ENCODE peak calls at places on chromosome 7, in four cellular contexts. X is GM20000, Z is heart left ventricle, J is AG04450. M is an unnamed sample.

GRCh38 chr7:28272461-28272877 is 91.9 kb upstream of the JAZF1 start:
- DNase-seq in Z (peak; percentile 33), J (peak; percentile 33), X (peak; percentile 17), M (peak; percentile 45)

GRCh38 chr7:75739796-75740672 is 1.3 kb upstream of the HIP1 start:
- DNase-seq in X (peak; percentile 62), Z (no peak), J (no peak), M (no peak)

GRCh38 chr7:139626817-139627216 is 103.3 kb downstream of the CLEC2L start:
- DNase-seq in Z (no peak), J (no peak), X (no peak), M (no peak)

GRCh38 chr7:40717242-40717641 is 582.4 kb downstream of the SUGCT start:
- DNase-seq in X (no peak), Z (peak; percentile 74), J (peak; percentile 60), M (peak; percentile 54)

GRCh38 chr7:108454674-108455523 is 1.3 kb downstream of the NRCAM start:
- DNase-seq in J (no peak), Z (no peak), X (peak; percentile 59), M (no peak)

GRCh38 chr7:111756687-111757178 is 194.4 kb upstream of the IMMP2L start:
- DNase-seq in J (peak; percentile 18), X (no peak), Z (peak; percentile 73), M (peak; percentile 22)

GRCh38 chr7:51455086-51455485 is 138.5 kb upstream of the COBL start:
- DNase-seq in J (no peak), Z (no peak), X (no peak), M (no peak)

GRCh38 chr7:107857541-107857912 is 33.5 kb upstream of the DLD start:
- DNase-seq in J (no peak), Z (no peak), X (no peak), M (no peak)

GRCh38 chr7:156578578-156578940 is 62.0 kb upstream of the RNF32 start:
- DNase-seq in J (no peak), X (no peak), Z (no peak), M (no peak)

GRCh38 chr7:12146813-12147212 is 64.3 kb upstream of the TMEM106B start:
- DNase-seq in J (no peak), Z (no peak), X (no peak), M (no peak)

GRCh38 chr7:152093717-152094116 is 68.2 kb downstream of the GALNT11 start:
- DNase-seq in J (no peak), X (no peak), Z (no peak), M (no peak)

GRCh38 chr7:28330384-28331070 is 81.8 kb upstream of the CREB5 start:
- DNase-seq in Z (no peak), J (no peak), X (no peak), M (no peak)

GRCh38 chr7:82348251-82348650 is 95.3 kb downstream of the CACNA2D1 start:
- DNase-seq in J (no peak), X (no peak), Z (no peak), M (no peak)

GRCh38 chr7:68792351-68792750 is 805.9 kb upstream of the AUTS2 start:
- DNase-seq in J (no peak), X (no peak), Z (no peak), M (no peak)

GRCh38 chr7:3028767-3029111 is 14.9 kb downstream of the CARD11 start:
- DNase-seq in X (no peak), Z (no peak), J (no peak), M (no peak)

GRCh38 chr7:157675427-157675930 is 338.7 kb downstream of the DNAJB6 start:
- DNase-seq in J (no peak), Z (no peak), X (no peak), M (no peak)

GRCh38 chr7:76514926-76515325 is 4.6 kb downstream of the UPK3B start:
- DNase-seq in J (no peak), X (no peak), Z (no peak), M (no peak)

GRCh38 chr7:26694156-26694555 is 170.2 kb downstream of the SKAP2 start:
- DNase-seq in J (no peak), Z (no peak), X (no peak), M (no peak)

GRCh38 chr7:40885503-40885902 is 750.7 kb downstream of the SUGCT start:
- DNase-seq in Z (no peak), X (no peak), J (no peak), M (no peak)

GRCh38 chr7:104978460-104978859 is 35.5 kb upstream of the KMT2E start:
- DNase-seq in J (no peak), Z (peak; percentile 49), X (no peak), M (no peak)

GRCh38 chr7:122885583-122886356 is 490 bp downstream of the CADPS2 start:
- DNase-seq in Z (peak; percentile 57), J (no peak), X (peak; percentile 43), M (no peak)

GRCh38 chr7:76333388-76334101 is 25.2 kb downstream of the YWHAG start:
- DNase-seq in J (no peak), Z (peak; percentile 90), X (no peak), M (no peak)

DNA sequence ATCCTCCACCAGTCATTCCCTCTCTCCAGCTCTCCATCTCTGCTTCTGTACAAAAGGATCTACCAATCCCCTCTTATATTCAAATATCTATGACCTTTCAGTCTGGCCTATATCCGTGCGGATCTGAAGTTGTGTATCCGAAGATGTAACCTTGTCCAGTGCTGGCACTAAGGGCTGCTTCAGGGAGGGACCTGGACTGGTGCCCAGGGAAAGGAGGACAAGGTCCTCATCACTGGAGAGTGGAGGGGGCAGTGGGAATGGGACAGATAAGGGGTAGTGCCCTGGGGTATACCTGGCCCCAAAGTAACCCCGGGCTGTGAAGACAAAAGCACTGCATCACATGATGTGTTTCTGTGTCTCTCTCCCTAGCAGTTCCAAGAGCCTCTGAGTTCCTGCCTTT is 1.8 kb downstream of the TMEM225B start:
- DNase-seq in Z (no peak), J (no peak), X (no peak), M (no peak)
- TF ChIP-seq CTCF in Z (no peak), J (no peak), X (no peak), M (no peak)

GRCh38 chr7:45576249-45576929 is 2.2 kb downstream of the ADCY1 start:
- DNase-seq in J (no peak), Z (no peak), X (no peak), M (no peak)

GRCh38 chr7:45573636-45574470 is at the start of gene ADCY1:
- DNase-seq in J (no peak), Z (no peak), X (peak; percentile 80), M (no peak)

GRCh38 chr7:45575501-45576248 is 1.5 kb downstream of the ADCY1 start:
- DNase-seq in X (no peak), J (no peak), Z (no peak), M (no peak)

GRCh38 chr7:45573199-45573598 is 969 bp upstream of the ADCY1 start:
- DNase-seq in Z (no peak), X (no peak), J (no peak), M (no peak)

GRCh38 chr7:45574521-45575500 is 643 bp downstream of the ADCY1 start:
- DNase-seq in Z (no peak), J (no peak), X (peak; percentile 78), M (no peak)
- TF ChIP-seq CTCF in Z (peak; percentile 23), J (no peak), X (no peak), M (no peak)

DNA sequence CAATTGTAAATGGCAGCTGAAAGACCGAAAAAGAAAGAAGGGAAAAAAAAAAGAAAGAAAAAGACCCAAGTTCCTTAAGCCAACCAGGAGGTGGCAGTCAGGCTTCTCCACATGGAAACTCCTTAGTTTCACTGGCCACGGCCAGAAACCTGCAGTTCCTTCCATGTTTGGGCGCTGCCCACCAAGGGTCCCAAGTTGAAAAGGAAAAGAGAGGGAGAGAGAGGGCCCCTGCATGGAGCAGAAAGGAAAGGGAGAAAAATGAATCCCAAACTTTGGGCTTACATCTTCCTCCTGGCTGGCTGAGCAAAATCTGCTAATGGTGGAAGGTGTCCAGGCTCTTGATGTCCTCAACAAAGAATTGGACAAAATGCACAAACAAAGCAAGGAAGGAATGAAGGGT is 31.8 kb upstream of the ABCA13 start:
- DNase-seq in J (no peak), X (no peak), Z (no peak), M (no peak)
- TF ChIP-seq CTCF in J (peak; percentile 57), X (no peak), Z (peak; percentile 19), M (peak; percentile 37)

DNA sequence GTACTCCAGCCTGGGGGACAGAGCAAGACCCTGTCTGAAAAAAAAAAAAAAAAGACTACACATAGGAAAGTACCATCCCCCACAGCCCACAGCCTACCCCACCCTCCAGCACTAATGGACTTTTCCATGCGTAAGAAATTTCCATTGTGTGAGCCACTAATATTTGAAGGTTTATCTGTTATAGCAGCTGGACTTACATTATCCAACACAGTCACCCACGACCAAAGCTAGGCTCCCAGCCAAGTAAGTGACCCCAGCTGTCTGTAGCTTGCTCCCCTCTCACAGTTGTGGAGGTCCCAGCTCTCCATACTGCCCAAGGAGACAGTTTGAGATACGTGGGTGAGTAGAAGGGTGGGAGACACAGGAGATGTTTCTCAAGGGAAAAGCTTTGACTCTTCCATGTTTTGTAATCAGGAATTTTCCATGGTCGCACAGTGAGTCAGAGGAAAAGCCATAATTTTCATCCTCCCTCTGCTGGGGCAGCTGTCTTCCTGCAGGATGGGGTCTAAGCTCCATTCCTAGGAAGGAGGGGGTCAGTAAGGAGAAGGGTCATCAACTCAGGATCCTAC is 57.4 kb downstream of the CAV1 start:
- DNase-seq in Z (peak; percentile 32), J (no peak), X (no peak), M (no peak)
- TF ChIP-seq CTCF in Z (peak; percentile 31), J (peak; percentile 50), X (no peak), M (peak; percentile 42)

GRCh38 chr7:103573479-103574058 is 127.6 kb upstream of the SLC26A5 start:
- DNase-seq in J (no peak), X (peak; percentile 14), Z (no peak), M (peak; percentile 2)
- TF ChIP-seq CTCF in J (peak; percentile 53), X (no peak), Z (peak; percentile 71), M (peak; percentile 40)

DNA sequence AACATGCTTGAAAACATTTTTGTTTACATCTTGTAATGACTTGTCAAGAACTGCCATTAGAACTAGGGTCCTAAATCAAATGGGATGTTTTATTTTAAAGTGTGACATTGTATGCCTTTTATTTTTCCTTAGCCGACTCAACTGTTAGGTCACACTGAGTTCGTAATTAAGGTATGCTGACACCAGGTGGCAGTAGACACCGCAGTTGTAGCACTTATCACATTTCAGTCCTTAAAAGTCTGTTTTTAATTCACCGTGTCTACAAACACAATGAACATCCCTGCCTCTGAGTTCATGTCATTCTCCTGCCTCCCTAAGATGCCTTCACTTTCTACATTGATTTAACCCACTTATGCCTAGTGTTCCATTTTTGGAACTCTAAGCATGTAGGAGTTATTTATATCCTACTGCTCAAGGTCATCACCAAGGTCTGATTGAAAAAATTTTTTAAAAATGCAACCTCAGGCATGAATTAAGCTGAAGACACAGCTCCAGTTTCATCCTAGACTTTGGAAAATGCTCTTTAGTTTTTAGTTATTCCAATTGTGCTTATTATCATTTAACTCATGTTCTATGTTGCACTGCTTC is 186.1 kb downstream of the BMPER start:
- DNase-seq in J (peak; percentile 18), Z (no peak), X (no peak), M (no peak)
- TF ChIP-seq CTCF in J (peak; percentile 51), Z (peak; percentile 57), X (peak; percentile 50), M (peak; percentile 47)

DNA sequence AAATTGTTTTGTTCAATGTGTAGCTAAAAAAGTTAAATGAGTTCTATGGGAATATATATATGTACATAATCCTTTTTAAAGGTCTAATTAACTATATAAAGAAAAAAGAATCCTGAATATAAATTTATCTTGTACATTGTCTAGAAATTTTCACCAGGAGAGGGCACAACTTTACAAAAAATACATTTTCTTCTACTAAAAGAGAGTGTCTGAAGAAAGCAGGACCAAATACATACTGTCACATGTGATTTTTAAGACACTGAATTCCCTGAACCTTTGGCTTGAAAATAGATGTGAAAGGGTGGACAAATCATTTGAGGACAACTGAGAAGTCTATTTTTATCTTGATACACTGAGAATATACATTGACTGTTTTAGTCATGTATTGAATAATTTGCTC is 204.3 kb downstream of the DGKB start:
- DNase-seq in J (no peak), X (no peak), Z (no peak), M (no peak)
- TF ChIP-seq CTCF in J (no peak), X (no peak), Z (no peak), M (peak; percentile 8)

M was measured in AG09319.